ENCODE peak calls at places on chromosomes 3 and 15, in nine cellular contexts. K is NT2/D1, C is body of pancreas, F is GM23338, M is foreskin fibroblast, N is IMR-90, J is right lobe of liver, V is heart left ventricle, G is psoas muscle. Z is an unnamed sample.

GRCh38 chr3:64074091-64074490 is 50.8 kb upstream of the PSMD6 start:
- DNase-seq in K (no peak), C (no peak), F (no peak), M (peak; percentile 52), N (peak; percentile 79), J (no peak), V (no peak), G (no peak), Z (no peak)

GRCh38 chr15:53072077-53072476 is 281.9 kb upstream of the ONECUT1 start:
- DNase-seq in K (peak; percentile 74), C (peak; percentile 98), F (peak; percentile 76), M (peak; percentile 8), N (peak; percentile 8), J (peak; percentile 73), V (no peak), G (peak; percentile 16), Z (no peak)

GRCh38 chr3:101673953-101674352 is 3.0 kb downstream of the ZBTB11 start:
- DNase-seq in K (no peak), C (no peak), F (no peak), M (no peak), N (no peak), J (no peak), V (no peak), G (no peak), Z (no peak)

GRCh38 chr3:99472385-99472784 is 166.0 kb upstream of the COL8A1 start:
- DNase-seq in K (no peak), C (no peak), F (no peak), M (peak; percentile 6), N (no peak), J (no peak), V (no peak), G (no peak), Z (no peak)

GRCh38 chr3:72446406-72447058 is 401.7 kb downstream of the SHQ1 start:
- DNase-seq in K (peak; percentile 22), C (peak; percentile 29), F (peak; percentile 55), M (no peak), N (peak; percentile 18), J (no peak), V (no peak), G (no peak), Z (no peak)

GRCh38 chr3:141538568-141538967 is 51.7 kb downstream of the RASA2 start:
- DNase-seq in K (no peak), C (no peak), F (no peak), M (no peak), N (no peak), J (no peak), V (no peak), G (no peak), Z (no peak)

GRCh38 chr15:74817370-74817737 is 4.7 kb downstream of the LMAN1L start:
- DNase-seq in K (no peak), C (peak; percentile 34), F (no peak), M (peak; percentile 62), N (peak; percentile 16), J (peak; percentile 69), V (peak; percentile 42), G (peak; percentile 54), Z (peak; percentile 47)

GRCh38 chr15:27237319-27237939 is 266.4 kb downstream of the GABRG3 start:
- DNase-seq in K (no peak), C (no peak), F (no peak), M (no peak), N (no peak), J (no peak), V (no peak), G (no peak), Z (no peak)

GRCh38 chr3:71962561-71963240 is 177.8 kb upstream of the PROK2 start:
- DNase-seq in K (no peak), C (no peak), F (no peak), M (peak; percentile 64), N (peak; percentile 23), J (no peak), V (no peak), G (no peak), Z (no peak)

GRCh38 chr3:67737158-67737557 is 82.7 kb upstream of the SUCLG2 start:
- DNase-seq in K (no peak), C (no peak), F (no peak), M (no peak), N (no peak), J (no peak), V (no peak), G (no peak), Z (no peak)

GRCh38 chr15:96327155-96327741 is 3.3 kb upstream of the NR2F2 start:
- DNase-seq in K (no peak), C (peak; percentile 76), F (peak; percentile 75), M (peak; percentile 90), N (peak; percentile 93), J (no peak), V (no peak), G (no peak), Z (no peak)

GRCh38 chr3:194323785-194324735 is 27.1 kb downstream of the CPN2 start:
- DNase-seq in K (no peak), C (no peak), F (peak; percentile 31), M (peak; percentile 70), N (peak; percentile 48), J (peak; percentile 52), V (peak; percentile 88), G (peak; percentile 88), Z (peak; percentile 87)

GRCh38 chr3:141851411-141851810 is 25.0 kb upstream of the ATP1B3 start:
- DNase-seq in K (no peak), C (peak; percentile 22), F (no peak), M (no peak), N (no peak), J (no peak), V (peak; percentile 37), G (peak; percentile 25), Z (peak; percentile 46)

GRCh38 chr3:172104471-172105072 is 65.2 kb downstream of the FNDC3B start:
- DNase-seq in K (no peak), C (peak; percentile 90), F (peak; percentile 88), M (no peak), N (no peak), J (no peak), V (no peak), G (no peak), Z (no peak)

DNA sequence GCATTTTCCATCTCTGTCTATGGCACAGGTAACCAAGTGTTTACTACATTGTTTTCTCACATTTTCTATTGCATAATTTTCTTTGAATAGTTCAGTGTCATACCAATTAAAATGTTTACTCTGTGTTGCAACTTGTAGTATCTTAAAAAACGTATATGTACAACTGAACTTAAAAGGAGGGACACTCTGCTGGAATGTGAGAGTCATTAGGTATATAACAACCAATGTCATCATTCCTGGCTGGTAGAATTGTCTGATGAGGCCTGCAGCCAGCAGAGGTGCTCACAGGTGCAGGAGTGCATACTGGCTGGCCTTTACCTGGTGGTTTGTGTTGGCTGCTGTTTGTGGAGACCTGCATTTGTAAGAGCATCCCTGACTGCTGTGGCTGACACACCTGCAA is 19.1 kb upstream of the RARRES1 start:
- DNase-seq in K (no peak), C (no peak), F (no peak), M (no peak), N (no peak), J (no peak), V (no peak), G (no peak), Z (no peak)
- H3K4me3 ChIP-seq in K (no peak overlapping the region), C (no peak overlapping the region), F (no peak overlapping the region), M (no peak overlapping the region), N (no peak overlapping the region), J (no peak overlapping the region), V (no peak overlapping the region), G (no peak overlapping the region), Z (no peak overlapping the region)

GRCh38 chr3:15800780-15801179 is 3.0 kb upstream of the ANKRD28 start:
- DNase-seq in K (no peak), C (no peak), F (no peak), M (no peak), N (no peak), J (no peak), V (no peak), G (no peak), Z (no peak)

GRCh38 chr3:15804553-15805095 is 6.8 kb upstream of the ANKRD28 start:
- DNase-seq in K (no peak), C (no peak), F (peak; percentile 21), M (no peak), N (no peak), J (no peak), V (no peak), G (no peak), Z (no peak)

GRCh38 chr3:15805756-15806266 is 8.0 kb upstream of the ANKRD28 start:
- DNase-seq in K (no peak), C (no peak), F (no peak), M (no peak), N (peak; percentile 89), J (no peak), V (no peak), G (no peak), Z (no peak)

GRCh38 chr3:15801298-15801697 is 3.5 kb upstream of the ANKRD28 start:
- DNase-seq in K (no peak), C (no peak), F (no peak), M (no peak), N (no peak), J (no peak), V (no peak), G (no peak), Z (no peak)

GRCh38 chr3:15803913-15804312 is 6.1 kb upstream of the ANKRD28 start:
- DNase-seq in K (no peak), C (no peak), F (no peak), M (no peak), N (no peak), J (no peak), V (no peak), G (no peak), Z (no peak)
- H3K4me3 ChIP-seq in K (no peak overlapping the region), C (no peak overlapping the region), F (no peak overlapping the region), M (no peak overlapping the region), N (no peak overlapping the region), J (no peak overlapping the region), V (no peak overlapping the region), G (no peak overlapping the region), Z (no peak overlapping the region)

DNA sequence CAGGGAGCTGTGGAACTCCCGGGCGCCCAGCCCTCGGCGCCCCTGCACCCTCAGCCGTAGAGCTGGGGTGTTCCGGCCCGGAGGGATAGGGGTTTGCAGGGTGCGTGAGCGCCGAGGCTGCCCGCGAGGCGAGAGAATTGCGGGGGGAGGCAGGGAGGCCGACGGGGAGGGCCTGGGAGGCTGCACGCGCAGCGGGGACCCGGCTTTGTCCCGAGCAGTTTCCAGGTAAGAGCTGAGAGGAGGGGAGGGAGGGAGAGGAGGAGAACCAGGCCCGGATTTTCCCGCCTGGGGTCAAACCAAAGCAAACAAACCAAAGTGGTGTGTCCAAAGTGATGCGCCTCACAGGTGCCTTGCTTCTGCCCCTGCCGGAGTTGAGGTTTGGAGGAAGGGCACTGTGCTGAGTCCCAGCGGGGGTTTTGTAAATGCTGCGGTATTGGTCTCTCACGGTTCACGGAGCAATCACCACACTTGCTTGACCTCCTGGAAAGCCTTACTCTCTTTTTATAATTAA is 146.4 kb downstream of the TJP1 start:
- DNase-seq in K (no peak), C (no peak), F (peak; percentile 58), M (no peak), N (no peak), J (no peak), V (no peak), G (no peak), Z (no peak)
- H3K4me3 ChIP-seq in K (peak overlapping the region; percentile 61), C (peak overlapping the region; percentile 20), F (peak overlapping the region; percentile 86), M (peak overlapping the region; percentile 58), N (no peak overlapping the region), J (peak overlapping the region; percentile 72), V (no peak overlapping the region), G (no peak overlapping the region), Z (no peak overlapping the region)

DNA sequence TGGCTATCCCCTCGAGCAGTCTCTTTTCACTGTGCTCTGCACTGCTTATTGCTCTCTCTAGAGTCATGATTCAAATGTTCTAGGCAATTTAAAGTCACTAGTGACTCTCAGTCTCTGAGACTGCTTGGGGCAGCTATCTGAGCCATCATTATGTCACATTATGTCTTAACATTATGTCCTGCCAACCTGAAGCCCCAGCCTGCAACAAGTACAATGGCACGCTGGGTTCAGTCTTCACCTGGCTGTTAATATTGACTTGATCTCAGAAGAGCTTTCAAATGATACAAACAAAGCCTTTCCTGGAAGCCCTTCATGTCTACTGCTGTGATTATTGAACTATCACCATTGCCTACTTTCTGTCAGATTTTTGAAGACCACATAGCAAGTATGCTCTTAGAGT is 128.1 kb upstream of the GRM7 start:
- DNase-seq in K (no peak), C (no peak), F (no peak), M (no peak), N (no peak), J (no peak), V (no peak), G (no peak), Z (no peak)
- H3K4me3 ChIP-seq in K (no peak overlapping the region), C (no peak overlapping the region), F (no peak overlapping the region), M (no peak overlapping the region), N (no peak overlapping the region), J (no peak overlapping the region), V (no peak overlapping the region), G (no peak overlapping the region), Z (no peak overlapping the region)

Z was measured in heart right ventricle.